ENCODE peak calls at places on chromosomes 16 and 17, in eight cellular contexts. K is foreskin fibroblast, P is fibroblast of villous mesenchyme, D is fibroblast of lung, C is transverse colon, H is left ventricle myocardium inferior, J is A549, B is pancreas. F is an unnamed sample.

GRCh38 chr16:75096730-75097129 is 19.9 kb downstream of the LDHD start:
- DNase-seq in K (no peak), P (no peak), D (no peak), C (peak), H (no peak), J (no peak), B (no peak), F (peak)

GRCh38 chr17:39236981-39237441 is 11.3 kb upstream of the STAC2 start:
- DNase-seq in K (no peak), P (no peak), D (no peak), C (no peak), H (no peak), J (no peak), B (no peak), F (peak)

GRCh38 chr16:57690782-57691471 is 3.7 kb upstream of the DRC7 start:
- DNase-seq in K (no peak), P (no peak), D (no peak), C (no peak), H (no peak), J (no peak), B (peak), F (no peak)

GRCh38 chr16:15925631-15926030 is 23.8 kb upstream of the ABCC1 start:
- DNase-seq in K (no peak), P (no peak), D (no peak), C (no peak), H (no peak), J (no peak), B (no peak), F (no peak)

GRCh38 chr17:57955183-57955952 is at the start of gene CUEDC1:
- DNase-seq in K (peak), P (peak), D (peak), C (peak), H (peak), J (peak), B (peak), F (peak)

GRCh38 chr17:82892869-82893565 is 53.2 kb upstream of the ZNF750 start:
- DNase-seq in K (no peak), P (no peak), D (no peak), C (peak), H (peak), J (no peak), B (peak), F (no peak)

GRCh38 chr16:50434872-50435478 is 66.2 kb upstream of the BRD7 start:
- DNase-seq in K (no peak), P (no peak), D (no peak), C (no peak), H (no peak), J (no peak), B (no peak), F (no peak)

GRCh38 chr17:17391575-17392370 is 85.0 kb upstream of the MED9 start:
- DNase-seq in K (no peak), P (no peak), D (peak), C (peak), H (no peak), J (peak), B (no peak), F (no peak)

GRCh38 chr16:84065536-84066132 is 23.0 kb upstream of the SLC38A8 start:
- DNase-seq in K (peak), P (peak), D (peak), C (peak), H (no peak), J (peak), B (peak), F (peak)

GRCh38 chr16:9949396-9949795 is 232.8 kb downstream of the GRIN2A start:
- DNase-seq in K (no peak), P (no peak), D (no peak), C (no peak), H (no peak), J (no peak), B (no peak), F (no peak)

GRCh38 chr17:38447502-38448095 is 19.3 kb downstream of the ARHGAP23 start:
- DNase-seq in K (no peak), P (peak), D (no peak), C (no peak), H (no peak), J (no peak), B (no peak), F (peak)

GRCh38 chr17:82384730-82385429 is 13.3 kb downstream of the UTS2R start:
- DNase-seq in K (peak), P (no peak), D (peak), C (peak), H (peak), J (peak), B (peak), F (peak)

GRCh38 chr16:71965223-71965622 is 35.0 kb downstream of the PKD1L3 start:
- DNase-seq in K (no peak), P (no peak), D (no peak), C (no peak), H (no peak), J (no peak), B (no peak), F (no peak)

GRCh38 chr17:51814521-51814920 is 344.0 kb downstream of the CA10 start:
- DNase-seq in K (no peak), P (no peak), D (no peak), C (peak), H (no peak), J (no peak), B (no peak), F (no peak)

GRCh38 chr16:55942821-55943220 is 67.6 kb upstream of the CES5A start:
- DNase-seq in K (no peak), P (no peak), D (no peak), C (no peak), H (no peak), J (no peak), B (no peak), F (no peak)

GRCh38 chr17:33686171-33686570 is 393.1 kb upstream of the ASIC2 start:
- DNase-seq in K (no peak), P (no peak), D (no peak), C (no peak), H (no peak), J (peak), B (no peak), F (peak)
- TF ChIP-seq CTCF in K (peak), P (no peak), D (peak), C (peak), H (peak), J (no peak), B (no peak), F (peak)

DNA sequence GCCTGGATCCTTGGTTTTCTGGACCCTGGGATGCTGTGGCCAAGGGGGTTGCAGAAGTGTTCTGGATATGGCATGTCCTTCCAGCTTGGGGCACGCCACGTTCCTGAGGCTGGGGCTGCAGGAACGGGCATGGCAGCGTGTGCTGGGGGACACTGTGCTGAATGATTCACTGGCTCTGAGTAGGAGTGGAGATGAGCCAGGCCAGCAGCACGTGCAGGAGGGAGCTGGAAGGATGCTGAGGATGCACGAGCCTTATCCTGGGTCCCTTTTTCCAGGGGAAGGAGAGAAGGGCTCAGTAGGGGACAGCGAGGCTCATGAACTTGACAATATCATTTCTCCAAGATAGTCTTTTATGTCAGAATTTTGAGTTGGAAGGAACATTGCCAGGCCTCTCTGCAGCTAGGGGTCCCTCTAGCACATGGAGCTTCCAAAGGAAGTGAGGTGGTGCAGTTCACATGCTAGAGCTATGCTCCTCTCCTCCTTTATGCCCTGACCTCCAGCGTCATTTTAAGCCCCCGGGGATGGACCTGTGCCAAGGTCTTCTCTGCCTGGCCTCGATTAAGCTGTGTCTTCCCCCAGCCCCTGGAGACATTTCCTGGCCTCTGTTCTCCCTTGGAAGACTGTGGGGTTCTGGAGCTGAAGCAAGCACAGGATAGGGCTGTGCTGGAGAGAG is 125.9 kb downstream of the OR1D5 start:
- DNase-seq in K (peak), P (no peak), D (no peak), C (no peak), H (no peak), J (no peak), B (no peak), F (no peak)
- TF ChIP-seq CTCF in K (peak), P (peak), D (peak), C (no peak), H (no peak), J (no peak), B (no peak), F (no peak)

DNA sequence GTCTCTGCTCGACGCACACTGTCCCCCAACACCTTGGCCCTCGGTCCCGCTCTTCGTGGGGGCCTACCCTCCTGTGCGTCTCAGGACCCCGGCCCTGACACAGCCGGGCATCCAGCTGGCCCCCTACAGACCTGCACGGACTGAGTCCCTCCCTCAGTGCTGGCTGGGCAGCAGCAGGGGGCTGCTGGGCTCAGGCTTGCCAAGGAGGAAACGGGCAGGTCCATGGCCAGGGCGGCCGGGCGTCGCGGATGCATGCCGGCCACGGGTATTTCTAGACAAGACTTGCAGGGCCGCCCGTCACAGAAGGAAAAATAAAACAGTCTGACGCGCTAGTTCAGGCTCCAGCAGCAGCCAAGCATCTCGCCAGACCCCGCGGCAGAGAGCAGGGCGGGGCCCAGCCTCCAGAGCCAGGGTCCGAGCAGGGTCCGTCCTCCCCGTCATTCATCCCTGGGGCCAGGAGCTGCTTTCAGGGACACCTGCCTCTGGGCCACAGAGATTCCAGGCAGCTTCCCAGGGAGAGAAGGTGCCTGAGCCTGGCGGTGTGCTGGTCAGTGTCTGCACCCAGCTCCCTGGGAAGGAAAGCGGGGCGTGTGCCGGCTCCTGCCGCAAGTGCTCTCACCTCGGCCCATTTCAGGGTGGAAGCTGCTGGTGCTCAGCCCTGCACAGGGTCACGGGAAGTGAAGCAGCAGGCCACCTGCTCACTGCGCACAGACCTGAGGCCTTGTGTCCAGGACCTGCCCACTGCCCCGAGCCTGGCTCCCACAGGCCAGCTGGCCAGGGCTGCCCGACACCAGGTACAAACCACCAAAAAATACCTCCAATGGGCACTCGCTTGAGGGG is 7.2 kb upstream of the PVALEF start:
- DNase-seq in K (no peak), P (no peak), D (no peak), C (no peak), H (no peak), J (no peak), B (no peak), F (no peak)
- TF ChIP-seq CTCF in K (no peak), P (no peak), D (no peak), C (no peak), H (no peak), J (no peak), B (no peak), F (no peak)

GRCh38 chr16:90077757-90078593 is 844 bp upstream of the PRDM7 start:
- DNase-seq in K (no peak), P (no peak), D (peak), C (peak), H (no peak), J (peak), B (no peak), F (peak)
- TF ChIP-seq CTCF in K (no peak), P (no peak), D (no peak), C (no peak), H (no peak), J (no peak), B (no peak), F (no peak)

DNA sequence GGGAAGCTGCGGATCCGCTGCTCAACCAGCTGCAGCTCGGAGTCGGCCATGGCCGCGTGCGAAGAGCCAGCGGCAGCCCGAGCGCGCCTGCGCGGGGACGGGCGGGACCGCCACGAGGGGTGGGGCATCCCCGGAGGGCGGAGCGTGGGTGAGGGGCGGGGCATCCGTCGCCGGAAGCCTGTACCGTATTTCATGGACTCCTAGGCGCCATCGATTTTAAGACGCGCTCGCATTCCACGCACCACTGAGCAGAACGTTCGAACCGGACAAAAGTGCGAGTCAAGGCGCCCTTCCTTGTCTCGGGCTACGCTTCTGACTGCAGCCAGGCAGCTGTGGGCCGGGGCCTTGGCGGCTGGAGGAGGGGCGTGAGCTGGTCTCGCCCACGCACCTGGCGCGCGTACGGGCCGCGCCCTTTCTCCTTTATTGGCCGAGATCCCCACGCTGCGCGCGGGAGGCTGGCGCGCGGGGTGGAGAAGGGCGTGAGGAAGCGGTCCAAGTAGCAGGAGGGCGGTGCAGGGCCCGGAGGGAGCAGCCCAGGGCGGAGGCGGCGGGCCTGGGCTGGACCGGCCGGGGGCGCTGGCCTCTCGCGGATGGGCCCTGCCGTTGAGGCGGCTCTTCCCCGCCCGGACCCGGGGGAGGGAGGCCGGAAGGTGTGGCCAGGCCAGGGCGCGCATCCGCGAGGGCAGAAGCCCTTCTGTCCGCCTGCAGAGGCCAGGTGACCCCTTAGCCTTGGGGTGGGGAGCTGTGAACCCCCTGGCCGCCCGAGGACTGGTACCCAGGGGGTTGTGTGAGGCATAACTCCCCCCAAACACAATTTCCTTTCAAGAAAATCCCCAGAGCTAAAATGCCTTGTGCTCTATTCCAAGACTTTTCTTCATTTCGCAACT is at the start of gene APRT:
- DNase-seq in K (peak), P (peak), D (peak), C (peak), H (peak), J (peak), B (peak), F (peak)
- TF ChIP-seq CTCF in K (peak), P (peak), D (peak), C (peak), H (peak), J (peak), B (no peak), F (no peak)

DNA sequence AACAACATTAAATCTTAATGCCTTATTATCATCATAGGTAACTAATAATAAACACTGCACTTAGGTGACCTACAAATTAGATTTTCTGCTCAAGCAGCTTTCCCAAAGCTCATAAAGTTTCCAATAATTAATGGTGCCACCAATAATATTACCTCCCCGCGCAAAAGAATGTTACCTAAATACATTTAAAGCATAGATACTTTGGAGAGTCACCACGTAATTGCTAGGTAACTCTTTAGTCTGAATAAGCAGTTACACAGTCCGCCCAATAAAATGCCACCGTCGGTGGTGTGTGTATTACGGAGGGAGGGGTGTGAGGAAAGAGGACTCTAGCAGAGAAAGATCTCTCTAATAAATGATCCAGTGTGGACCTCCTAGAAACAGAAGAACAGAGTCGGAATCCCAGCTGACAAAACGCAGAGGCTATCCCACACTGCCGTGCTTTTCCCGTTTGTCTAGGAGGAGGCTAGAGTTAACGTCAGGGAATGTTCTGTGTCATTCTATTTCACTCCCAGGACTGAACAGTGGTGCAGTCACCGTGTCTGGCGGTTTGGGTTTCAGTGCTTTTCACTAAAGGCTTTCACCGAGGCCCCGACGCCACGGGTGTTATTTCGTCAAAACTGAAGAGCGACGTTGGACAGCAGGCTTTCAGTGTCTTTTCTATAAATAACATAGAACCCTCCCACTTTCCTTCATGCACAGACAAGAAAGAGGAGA is 644 bp downstream of the RNFT1 start:
- DNase-seq in K (peak), P (peak), D (peak), C (peak), H (peak), J (no peak), B (peak), F (peak)
- TF ChIP-seq CTCF in K (no peak), P (no peak), D (no peak), C (no peak), H (no peak), J (no peak), B (no peak), F (no peak)

DNA sequence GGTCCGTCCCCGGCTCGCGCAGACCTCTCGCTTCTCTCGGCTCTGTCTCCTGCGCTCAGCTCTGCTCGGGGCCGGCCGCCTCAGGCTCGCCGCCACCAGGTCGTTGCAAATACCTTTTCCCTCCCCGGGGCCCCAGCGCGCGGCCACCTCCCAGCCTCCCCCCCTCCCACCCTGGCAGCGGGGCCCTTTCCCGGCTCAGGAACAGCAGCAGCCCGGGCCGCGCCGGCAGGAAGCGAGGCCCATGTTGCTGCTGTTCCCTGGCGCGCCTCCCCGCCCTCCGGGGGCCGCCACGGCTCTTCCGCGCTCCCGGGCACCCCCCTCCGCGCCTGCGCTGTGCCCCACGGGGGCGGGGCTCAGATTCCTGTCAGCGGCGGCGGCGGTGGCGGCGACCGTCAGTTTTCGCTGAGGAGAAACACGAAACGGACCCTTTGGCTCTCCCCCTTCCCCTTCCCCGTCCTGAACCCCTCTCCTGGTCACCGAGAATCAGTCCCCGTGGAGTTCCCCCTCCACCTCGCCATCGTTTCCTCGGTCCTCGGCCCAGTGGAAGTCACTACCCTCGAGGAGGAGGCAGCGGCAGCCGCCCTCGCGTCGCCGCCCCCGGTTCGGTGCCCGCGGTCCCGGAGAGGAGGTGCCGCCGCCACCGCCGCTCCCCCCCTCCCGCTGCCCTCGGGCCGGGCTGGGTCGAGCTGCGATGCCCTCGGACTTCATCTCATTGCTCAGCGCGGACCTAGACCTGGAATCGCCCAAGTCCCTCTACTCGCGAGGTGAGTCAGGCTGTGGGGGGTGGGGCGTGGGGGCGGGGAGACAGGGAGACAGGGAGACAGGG is at the start of gene NFAT5:
- DNase-seq in K (peak), P (peak), D (peak), C (peak), H (peak), J (peak), B (peak), F (peak)
- TF ChIP-seq CTCF in K (no peak), P (no peak), D (no peak), C (no peak), H (no peak), J (no peak), B (no peak), F (no peak)

GRCh38 chr17:40443196-40443987 is at the start of gene IGFBP4:
- DNase-seq in K (peak), P (peak), D (peak), C (peak), H (peak), J (peak), B (peak), F (peak)

GRCh38 chr17:40448213-40448638 is 5.0 kb downstream of the IGFBP4 start:
- DNase-seq in K (no peak), P (no peak), D (no peak), C (peak), H (no peak), J (no peak), B (no peak), F (peak)

GRCh38 chr17:40447148-40447644 is 3.9 kb downstream of the IGFBP4 start:
- DNase-seq in K (no peak), P (no peak), D (no peak), C (no peak), H (no peak), J (no peak), B (no peak), F (no peak)

GRCh38 chr17:40443988-40444899 is 994 bp downstream of the IGFBP4 start:
- DNase-seq in K (no peak), P (no peak), D (peak), C (peak), H (no peak), J (peak), B (no peak), F (no peak)

GRCh38 chr17:40445769-40446468 is 2.7 kb downstream of the IGFBP4 start:
- DNase-seq in K (no peak), P (no peak), D (no peak), C (no peak), H (no peak), J (peak), B (no peak), F (peak)
- TF ChIP-seq CTCF in K (peak), P (peak), D (peak), C (peak), H (no peak), J (no peak), B (no peak), F (no peak)

GRCh38 chr17:60586288-60586974 is 13.6 kb upstream of the PPM1D start:
- DNase-seq in K (no peak), P (peak), D (no peak), C (no peak), H (no peak), J (peak), B (no peak), F (no peak)
- TF ChIP-seq CTCF in K (peak), P (peak), D (peak), C (no peak), H (peak), J (peak), B (no peak), F (peak)